ENCODE peak calls at places on chromosomes 2 and 18, in nine cellular contexts. T is GM12891, B is T-helper 1 cell, F is head of caudate nucleus, Z is Kasumi-1, D is left ventricle myocardium inferior, A is COR-L47, J is GDM1, S is A172. I is an unnamed sample.

GRCh38 chr2:237201461-237202287 is 116.0 kb downstream of the COPS8 start:
- DNase-seq in J (no peak), T (no peak), D (no peak), A (no peak), Z (no peak), B (no peak), F (no peak), S (peak), I (peak)

GRCh38 chr2:25333981-25334380 is 7.7 kb downstream of the DNMT3A start:
- DNase-seq in T (no peak), D (peak), Z (no peak), F (no peak), B (no peak), A (no peak), S (no peak), J (no peak), I (no peak)

GRCh38 chr2:238250896-238251295 is 11.1 kb upstream of the HES6 start:
- DNase-seq in J (no peak), S (no peak), F (no peak), T (no peak), D (no peak), A (no peak), Z (no peak), B (no peak), I (no peak)

GRCh38 chr2:153641046-153641445 is 162.5 kb upstream of the RPRM start:
- DNase-seq in F (no peak), D (no peak), J (no peak), B (no peak), S (no peak), Z (peak), T (no peak), A (no peak), I (no peak)

GRCh38 chr2:100742884-100743283 is 77.1 kb upstream of the NPAS2 start:
- DNase-seq in F (no peak), D (no peak), J (no peak), Z (no peak), A (no peak), T (no peak), B (no peak), S (peak), I (peak)

GRCh38 chr2:40455661-40456060 is 3.8 kb upstream of the SLC8A1 start:
- DNase-seq in A (no peak), T (no peak), S (peak), J (no peak), D (no peak), B (no peak), Z (peak), F (no peak), I (peak)

GRCh38 chr18:9413586-9413985 is 61.7 kb upstream of the RALBP1 start:
- DNase-seq in A (no peak), F (no peak), T (no peak), Z (no peak), S (no peak), B (no peak), D (no peak), J (no peak), I (peak)

GRCh38 chr2:85276571-85277121 is 51.1 kb downstream of the TGOLN2 start:
- DNase-seq in S (no peak), F (no peak), B (no peak), J (no peak), A (no peak), T (no peak), Z (no peak), D (no peak), I (no peak)

GRCh38 chr2:13550832-13551231 is 834.1 kb downstream of the TRIB2 start:
- DNase-seq in Z (no peak), T (no peak), D (no peak), F (no peak), A (no peak), S (no peak), B (no peak), J (no peak), I (no peak)

GRCh38 chr18:35479911-35480586 is 17.7 kb downstream of the INO80C start:
- DNase-seq in J (no peak), S (no peak), Z (peak), F (no peak), A (no peak), B (no peak), D (no peak), T (no peak), I (no peak)

GRCh38 chr2:238653436-238654109 is 194.3 kb upstream of the TWIST2 start:
- DNase-seq in D (no peak), B (no peak), S (no peak), A (no peak), Z (no peak), T (no peak), J (no peak), F (no peak), I (no peak)

GRCh38 chr2:232008907-232009638 is 47.6 kb downstream of the DIS3L2 start:
- DNase-seq in S (no peak), T (no peak), D (no peak), J (no peak), A (no peak), B (no peak), F (no peak), Z (no peak), I (no peak)

GRCh38 chr18:62606106-62606505 is 83.3 kb downstream of the ZCCHC2 start:
- DNase-seq in J (no peak), D (no peak), F (no peak), S (peak), B (no peak), T (no peak), A (no peak), Z (no peak), I (no peak)

GRCh38 chr18:49563130-49563540 is 1.3 kb downstream of the LIPG start:
- DNase-seq in D (no peak), J (no peak), A (no peak), B (no peak), S (peak), Z (no peak), T (no peak), F (no peak), I (peak)

GRCh38 chr2:147843421-147843863 is 1.4 kb upstream of the ACVR2A start:
- DNase-seq in B (no peak), T (no peak), F (no peak), D (no peak), Z (no peak), J (no peak), A (peak), S (no peak), I (no peak)

GRCh38 chr18:32549248-32549842 is 78.7 kb upstream of the GAREM1 start:
- DNase-seq in A (peak), S (peak), J (no peak), T (peak), B (peak), Z (peak), F (peak), D (peak), I (no peak)

I was measured in RCC 7860.